ENCODE peak calls at places on chromosomes 4 and X, in six cellular contexts. Q, X, D, K, M and U are unnamed samples.

GRCh38 chr4:138977525-138977924 is 38.1 kb upstream of the NOCT start:
- DNase-seq in X (no peak), M (no peak), D (no peak), K (no peak), Q (no peak), U (peak; percentile 24)

GRCh38 chr4:76955187-76955586 is 5.6 kb downstream of the SEPTIN11 start:
- DNase-seq in D (no peak), M (no peak), Q (no peak), X (no peak), K (no peak), U (no peak)

GRCh38 chrX:148381603-148382002 is 118.8 kb upstream of the AFF2 start:
- DNase-seq in X (no peak), Q (no peak), K (no peak), D (no peak), M (no peak), U (no peak)

GRCh38 chrX:37666516-37666915 is 19.1 kb upstream of the XK start:
- DNase-seq in Q (no peak), M (no peak), X (no peak), D (no peak), K (no peak), U (no peak)

GRCh38 chr4:102449751-102450352 is 51.3 kb upstream of the NFKB1 start:
- DNase-seq in M (peak; percentile 46), K (no peak), X (no peak), Q (peak; percentile 33), D (no peak), U (peak; percentile 31)

GRCh38 chrX:77564824-77565223 is 117.6 kb downstream of the FGF16 start:
- DNase-seq in M (no peak), X (no peak), Q (no peak), K (no peak), D (no peak), U (no peak)

GRCh38 chrX:125378205-125378604 is 58.5 kb downstream of the TEX13C start:
- DNase-seq in D (no peak), K (no peak), M (no peak), X (no peak), Q (no peak), U (no peak)

GRCh38 chrX:138917781-138918180 is 206.3 kb upstream of the FGF13 start:
- DNase-seq in K (no peak), Q (no peak), M (no peak), X (no peak), D (no peak), U (no peak)

GRCh38 chrX:926070-926469 is 286.4 kb downstream of the CRLF2 start:
- DNase-seq in Q (no peak), X (no peak), M (no peak), D (no peak), K (no peak), U (no peak)

GRCh38 chr4:185708348-185708747 is 103.6 kb downstream of the SORBS2 start:
- DNase-seq in D (no peak), X (no peak), Q (no peak), M (no peak), K (no peak), U (no peak)

GRCh38 chr4:48141048-48141447 is 7.0 kb upstream of the TXK start:
- DNase-seq in M (no peak), Q (no peak), X (no peak), K (no peak), D (no peak), U (no peak)

GRCh38 chrX:120857240-120857639 is 18.4 kb downstream of the CT47B1 start:
- DNase-seq in X (peak; percentile 29), D (no peak), M (no peak), K (no peak), Q (no peak), U (no peak)

GRCh38 chr4:169045862-169046584 is 36.0 kb upstream of the CBR4 start:
- DNase-seq in D (no peak), M (no peak), Q (no peak), K (no peak), X (no peak), U (peak; percentile 25)

GRCh38 chr4:153494562-153494961 is 28.4 kb downstream of the TMEM131L start:
- DNase-seq in D (no peak), M (no peak), Q (no peak), K (no peak), X (no peak), U (no peak)

GRCh38 chrX:40131644-40132376 is 34.1 kb upstream of the BCOR start:
- DNase-seq in K (no peak), M (no peak), D (no peak), X (no peak), Q (no peak), U (no peak)

GRCh38 chr4:80199004-80199579 is 1.8 kb downstream of the PRDM8 start:
- DNase-seq in K (no peak), M (no peak), Q (no peak), X (no peak), D (no peak), U (no peak)

GRCh38 chr4:80202190-80202711 is 4.9 kb downstream of the PRDM8 start:
- DNase-seq in X (no peak), Q (peak; percentile 87), K (peak; percentile 73), D (peak; percentile 93), M (peak; percentile 89), U (peak; percentile 98)

GRCh38 chr4:80202784-80203553 is 5.7 kb downstream of the PRDM8 start:
- DNase-seq in D (no peak), Q (no peak), M (peak; percentile 53), K (no peak), X (no peak), U (peak; percentile 89)

GRCh38 chr4:80199947-80200346 is 2.6 kb downstream of the PRDM8 start:
- DNase-seq in Q (no peak), K (no peak), X (no peak), M (no peak), D (no peak), U (no peak)

GRCh38 chr4:80201326-80202151 is 4.2 kb downstream of the PRDM8 start:
- DNase-seq in X (no peak), D (no peak), K (no peak), M (peak; percentile 45), Q (no peak), U (peak; percentile 66)
- TF ChIP-seq POLR2A in X (no peak), D (no peak), K (no peak), M (no peak), Q (no peak), U (no peak)

GRCh38 chr4:97845758-97846157 is 297.5 kb downstream of the STPG2 start:
- DNase-seq in M (no peak), K (no peak), Q (no peak), X (no peak), D (no peak), U (no peak)

GRCh38 chr4:97851115-97851514 is 292.2 kb downstream of the STPG2 start:
- DNase-seq in K (no peak), X (no peak), D (no peak), M (no peak), Q (no peak), U (no peak)
- TF ChIP-seq EP300 in K (no peak), X (no peak), D (no peak), M (no peak), Q (no peak), U (no peak)

GRCh38 chrX:113935516-113935915 is 648.4 kb upstream of the HTR2C start:
- DNase-seq in X (no peak), M (no peak), K (no peak), D (no peak), Q (no peak), U (no peak)
- H3K4me3 ChIP-seq in X (no peak overlapping the region), M (no peak overlapping the region), K (no peak overlapping the region), D (no peak overlapping the region), Q (no peak overlapping the region), U (no peak overlapping the region)

GRCh38 chrX:7108995-7109634 is 38.4 kb upstream of the STS start:
- DNase-seq in K (no peak), Q (no peak), M (no peak), X (no peak), D (no peak), U (no peak)
- TF ChIP-seq POLR2A in K (no peak), Q (no peak), M (no peak), X (no peak), D (no peak), U (no peak)

GRCh38 chrX:119427024-119427794 is 28.1 kb downstream of the SLC25A43 start:
- DNase-seq in X (no peak), D (no peak), M (peak; percentile 35), Q (no peak), K (no peak), U (no peak)
- TF ChIP-seq EP300 in X (no peak), D (no peak), M (no peak), Q (no peak), K (no peak), U (no peak)

GRCh38 chrX:47936940-47937317 is 66.9 kb downstream of the ZNF182 start:
- DNase-seq in X (no peak), M (no peak), D (no peak), Q (no peak), K (no peak), U (no peak)
- H3K4me3 ChIP-seq in X (no peak overlapping the region), M (no peak overlapping the region), D (no peak overlapping the region), Q (no peak overlapping the region), K (no peak overlapping the region), U (peak overlapping the region; percentile 17)

GRCh38 chrX:129782015-129782495 is 2.3 kb downstream of the SASH3 start:
- DNase-seq in K (no peak), D (no peak), M (no peak), X (no peak), Q (no peak), U (no peak)

GRCh38 chrX:129780441-129781105 is 824 bp downstream of the SASH3 start:
- DNase-seq in Q (no peak), K (no peak), M (no peak), X (no peak), D (no peak), U (no peak)

GRCh38 chrX:129779086-129779672 is 570 bp upstream of the SASH3 start:
- DNase-seq in M (no peak), Q (no peak), K (no peak), D (no peak), X (no peak), U (no peak)

GRCh38 chrX:129781134-129782014 is 1.6 kb downstream of the SASH3 start:
- DNase-seq in K (no peak), D (no peak), X (no peak), M (peak; percentile 67), Q (peak; percentile 50), U (no peak)

GRCh38 chrX:129779747-129780146 is at the start of gene SASH3:
- DNase-seq in K (peak; percentile 16), Q (peak; percentile 50), M (peak; percentile 63), X (no peak), D (no peak), U (peak; percentile 49)
- TF ChIP-seq POLR2A in K (no peak), Q (no peak), M (peak; percentile 41), X (no peak), D (no peak), U (no peak)